ENCODE peak calls at places on chromosome 3, in seven cellular contexts. L is lower lobe of right lung, F is GM23338, A is psoas muscle, D is astrocyte of the spinal cord, O is fibroblast of mammary gland, E is A549. P is an unnamed sample.

GRCh38 chr3:183845608-183846288 is 20.4 kb upstream of the MAP6D1 start:
- DNase-seq in O (peak), A (no peak), E (no peak), F (no peak), L (no peak), D (no peak), P (no peak)

GRCh38 chr3:53089511-53089910 is 40.7 kb downstream of the RFT1 start:
- DNase-seq in D (no peak), A (no peak), L (no peak), F (no peak), E (no peak), O (no peak), P (no peak)

GRCh38 chr3:38782148-38782547 is 33.9 kb downstream of the SCN10A start:
- DNase-seq in O (peak), D (no peak), L (no peak), A (no peak), E (no peak), F (no peak), P (peak)

GRCh38 chr3:13296662-13297061 is 123.5 kb downstream of the NUP210 start:
- DNase-seq in D (no peak), O (no peak), F (no peak), A (peak), L (peak), E (no peak), P (no peak)

GRCh38 chr3:14425574-14426304 is 23.3 kb downstream of the SLC6A6 start:
- DNase-seq in D (no peak), O (no peak), L (peak), A (no peak), F (no peak), E (no peak), P (no peak)

GRCh38 chr3:14918356-14918860 is 29.0 kb upstream of the NR2C2 start:
- DNase-seq in F (no peak), L (no peak), E (no peak), O (no peak), D (no peak), A (no peak), P (no peak)

GRCh38 chr3:39907981-39908380 is 98.6 kb downstream of the MYRIP start:
- DNase-seq in A (no peak), D (peak), L (no peak), E (no peak), F (no peak), O (peak), P (no peak)

GRCh38 chr3:46695177-46695961 is 1.9 kb upstream of the ALS2CL start:
- DNase-seq in A (peak), O (peak), F (peak), D (no peak), L (peak), E (peak), P (no peak)

DNA sequence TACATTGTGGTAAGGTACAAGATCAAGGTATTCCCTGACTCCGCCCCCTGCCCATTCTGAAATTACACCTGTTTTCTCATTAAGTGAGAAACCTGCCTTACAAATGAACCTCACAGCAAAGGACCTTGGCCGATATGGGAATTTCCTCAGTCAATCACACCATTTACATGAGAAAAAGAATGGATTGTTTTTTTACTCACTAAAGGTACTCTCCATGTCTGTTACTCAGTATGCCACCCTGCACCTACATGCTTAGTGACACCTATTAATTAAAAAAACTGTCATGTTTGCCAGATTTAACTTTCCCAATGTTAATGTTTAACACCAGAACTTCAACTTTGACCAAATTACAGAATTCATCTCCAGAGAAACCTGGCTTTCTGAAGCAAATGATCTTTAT is 62.0 kb downstream of the ESYT3 start:
- DNase-seq in D (no peak), E (no peak), A (no peak), F (peak), L (no peak), O (no peak), P (no peak)
- H3K4me3 ChIP-seq in D (no peak), E (no peak), A (no peak), F (no peak), L (no peak), O (no peak), P (no peak)

GRCh38 chr3:36814776-36815175 is 50.4 kb upstream of the DCLK3 start:
- DNase-seq in L (no peak), D (no peak), O (no peak), E (no peak), A (no peak), F (peak), P (no peak)
- TF ChIP-seq CTCF in L (no peak), D (peak), O (peak), E (no peak), A (no peak), F (peak), P (peak)

GRCh38 chr3:170418422-170419300 is at the start of gene CLDN11:
- DNase-seq in L (no peak), E (no peak), A (peak), F (peak), O (peak), D (peak), P (no peak)

GRCh38 chr3:170421147-170421641 is 2.5 kb downstream of the CLDN11 start:
- DNase-seq in L (no peak), D (peak), A (no peak), O (peak), F (no peak), E (no peak), P (peak)

GRCh38 chr3:170420307-170420821 is 1.7 kb downstream of the CLDN11 start:
- DNase-seq in E (no peak), L (no peak), F (peak), A (no peak), O (peak), D (no peak), P (no peak)

GRCh38 chr3:170421758-170422157 is 3.1 kb downstream of the CLDN11 start:
- DNase-seq in D (no peak), F (no peak), O (no peak), A (no peak), L (no peak), E (no peak), P (no peak)

GRCh38 chr3:170419301-170420087 is 826 bp downstream of the CLDN11 start:
- DNase-seq in D (peak), F (peak), O (peak), A (peak), E (no peak), L (no peak), P (no peak)
- H3K4me3 ChIP-seq in D (peak), F (peak), O (peak), A (peak), E (no peak), L (peak), P (peak)

GRCh38 chr3:20739814-20740213 is 553.8 kb upstream of the SGO1 start:
- DNase-seq in A (no peak), F (no peak), O (peak), E (no peak), D (no peak), L (no peak), P (no peak)
- TF ChIP-seq CTCF in A (peak), F (peak), O (peak), E (no peak), D (no peak), L (no peak), P (no peak)

GRCh38 chr3:112972158-112972557 is 2.7 kb downstream of the CD200R1 start:
- DNase-seq in D (no peak), A (no peak), E (no peak), F (no peak), O (no peak), L (no peak), P (no peak)
- H3K4me3 ChIP-seq in D (no peak), A (no peak), E (no peak), F (no peak), O (no peak), L (no peak), P (no peak)

DNA sequence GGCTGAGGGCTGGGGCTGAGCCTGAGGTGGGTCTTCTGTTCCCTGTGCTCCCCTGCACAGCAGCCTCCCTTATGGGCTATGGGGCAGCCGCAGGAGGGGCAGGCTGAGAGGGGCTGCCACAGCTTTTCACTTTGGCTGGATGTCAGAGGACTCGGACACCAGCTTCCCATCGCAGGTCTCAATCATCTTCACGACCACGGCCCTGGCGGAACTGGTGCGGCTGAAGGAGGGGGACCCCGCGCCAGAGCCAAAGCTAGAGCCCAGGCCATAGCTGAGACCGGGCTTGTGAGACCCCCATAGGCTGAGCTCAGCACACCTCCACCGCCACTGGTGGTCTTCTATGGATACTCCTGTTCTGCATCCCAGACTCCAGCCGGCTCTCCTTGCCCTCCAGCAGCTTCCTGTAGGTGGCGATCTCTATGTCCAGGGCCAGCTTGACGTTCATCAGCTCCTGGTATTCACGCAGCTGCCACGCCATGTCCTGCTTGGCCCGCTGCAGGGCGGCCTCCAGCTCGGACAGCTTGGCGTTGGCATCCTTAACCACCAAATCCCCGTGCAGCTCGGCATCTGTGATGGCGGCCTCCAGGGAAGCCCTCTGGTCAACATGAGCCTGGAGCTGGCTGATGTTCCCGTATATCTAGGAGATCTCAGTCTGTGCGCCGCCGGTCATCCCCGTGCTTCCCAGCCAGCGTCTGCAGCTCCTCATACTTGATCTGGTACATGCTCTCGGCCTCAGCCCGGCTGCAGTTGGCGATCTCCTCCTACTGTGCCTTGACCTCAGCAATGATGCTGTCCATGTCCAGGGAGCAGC is 181.7 kb upstream of the SYNPR start:
- DNase-seq in F (no peak), D (no peak), L (peak), A (no peak), E (peak), O (no peak), P (no peak)
- TF ChIP-seq CTCF in F (peak), D (no peak), L (no peak), A (no peak), E (no peak), O (no peak), P (no peak)

DNA sequence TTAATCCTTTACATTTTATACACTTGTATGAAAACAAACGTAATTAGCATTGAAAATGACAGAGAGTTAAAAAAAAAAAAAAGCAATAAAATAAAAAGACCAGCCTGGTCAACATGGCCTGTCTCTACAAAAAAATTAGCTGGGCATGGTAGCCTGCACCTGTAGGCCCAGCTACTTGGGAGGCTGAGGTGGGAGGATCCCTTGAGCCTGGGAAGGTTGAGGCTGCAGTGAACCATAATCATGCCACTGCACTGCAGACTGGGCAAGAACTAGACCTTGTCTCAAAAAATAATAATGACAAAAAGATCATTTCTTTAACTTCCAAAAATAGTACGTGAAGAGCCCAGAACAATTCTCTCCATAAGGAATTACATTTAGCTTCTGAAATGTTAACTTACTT is 1.9 kb downstream of the SSR3 start:
- DNase-seq in O (no peak), E (no peak), D (no peak), A (no peak), L (no peak), F (no peak), P (no peak)
- H3K4me3 ChIP-seq in O (peak), E (peak), D (peak), A (peak), L (peak), F (peak), P (peak)

DNA sequence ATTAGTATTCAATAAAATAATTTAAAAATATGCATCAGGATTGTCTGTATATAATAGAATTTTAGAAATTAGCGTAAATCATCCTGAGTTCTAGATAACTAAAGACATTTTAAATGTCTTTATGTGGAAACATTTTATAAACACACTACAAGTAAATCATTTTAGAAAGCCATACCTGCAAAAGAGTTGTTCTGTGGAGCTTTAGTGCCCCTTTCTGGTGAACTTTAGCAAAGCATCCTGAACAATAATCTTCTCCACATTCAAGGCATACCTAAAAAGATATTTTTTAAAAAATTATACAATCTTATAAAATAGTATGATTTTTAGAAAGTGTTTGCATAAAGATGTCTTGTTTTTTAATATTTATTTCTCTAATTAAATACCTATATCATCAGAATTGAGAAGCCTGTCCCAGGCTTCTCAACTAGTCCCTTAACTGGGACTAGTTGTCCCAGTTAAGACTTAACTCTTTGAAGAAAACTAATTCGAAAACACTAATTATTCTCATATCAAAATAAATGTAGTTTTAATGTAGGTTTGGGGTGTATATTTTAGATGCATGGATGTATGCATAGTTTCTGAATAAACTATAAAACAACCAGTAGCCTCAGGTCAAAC is 29.7 kb downstream of the ZBBX start:
- DNase-seq in D (peak), L (no peak), O (peak), A (no peak), E (peak), F (peak), P (no peak)
- TF ChIP-seq CTCF in D (peak), L (peak), O (peak), A (peak), E (peak), F (peak), P (no peak)